ENCODE peak calls at places on chromosome 9, in four cellular contexts. F, M, S and D are unnamed samples.

GRCh38 chr9:98158071-98158791 is 34.2 kb downstream of the CORO2A start:
- DNase-seq in F (peak; percentile 71), S (peak; percentile 88), M (no peak), D (no peak)

GRCh38 chr9:15149450-15149849 is 157.6 kb downstream of the TTC39B start:
- DNase-seq in S (no peak), M (no peak), F (no peak), D (no peak)

GRCh38 chr9:70594546-70594945 is 180.1 kb upstream of the KLF9 start:
- DNase-seq in F (no peak), S (no peak), M (no peak), D (no peak)

GRCh38 chr9:8329561-8330283 is 530.1 kb upstream of the DMAC1 start:
- DNase-seq in S (peak; percentile 20), F (no peak), M (no peak), D (no peak)

GRCh38 chr9:14573319-14573718 is 119.9 kb downstream of the ZDHHC21 start:
- DNase-seq in M (no peak), S (no peak), F (no peak), D (no peak)

GRCh38 chr9:21082671-21083070 is 4.9 kb upstream of the IFNB1 start:
- DNase-seq in M (no peak), S (no peak), F (no peak), D (no peak)

GRCh38 chr9:37913480-37914153 is 9.7 kb upstream of the SLC25A51 start:
- DNase-seq in M (peak; percentile 47), S (peak; percentile 81), F (peak; percentile 78), D (peak; percentile 91)

GRCh38 chr9:109745335-109746283 is 34.4 kb upstream of the PALM2AKAP2 start:
- DNase-seq in S (no peak), M (no peak), F (no peak), D (no peak)

GRCh38 chr9:135830496-135830895 is 76.8 kb downstream of the CAMSAP1 start:
- DNase-seq in F (no peak), M (no peak), S (no peak), D (no peak)

GRCh38 chr9:129241725-129242124 is 63.7 kb upstream of the IER5L start:
- DNase-seq in F (no peak), S (no peak), M (no peak), D (no peak)

GRCh38 chr9:73199886-73200285 is 48.2 kb downstream of the ANXA1 start:
- DNase-seq in S (peak; percentile 7), F (peak; percentile 88), M (no peak), D (peak; percentile 67)

GRCh38 chr9:2356391-2356790 is 265.2 kb upstream of the VLDLR start:
- DNase-seq in S (no peak), F (no peak), M (no peak), D (no peak)

GRCh38 chr9:33452828-33453271 is 5.5 kb upstream of the AQP3 start:
- DNase-seq in S (peak; percentile 73), F (peak; percentile 80), M (no peak), D (peak; percentile 60)

GRCh38 chr9:124975131-124975530 is 34.2 kb upstream of the GOLGA1 start:
- DNase-seq in M (no peak), S (no peak), F (no peak), D (no peak)

GRCh38 chr9:13358128-13358527 is 78.6 kb upstream of the MPDZ start:
- DNase-seq in M (no peak), S (no peak), F (no peak), D (no peak)

GRCh38 chr9:127976498-127976897 is 4.3 kb downstream of the EEIG1 start:
- DNase-seq in F (no peak), S (no peak), M (no peak), D (no peak)

GRCh38 chr9:1050125-1050895 is at the start of gene DMRT2:
- DNase-seq in F (peak; percentile 85), S (peak; percentile 51), M (no peak), D (peak; percentile 43)

GRCh38 chr9:107312651-107313050 is 29.6 kb downstream of the RAD23B start:
- DNase-seq in S (no peak), F (no peak), M (no peak), D (no peak)

GRCh38 chr9:27339661-27340295 is 42.8 kb upstream of the EQTN start:
- DNase-seq in M (no peak), S (no peak), F (no peak), D (no peak)

GRCh38 chr9:123382659-123383511 is 26.9 kb downstream of the CRB2 start:
- DNase-seq in F (no peak), M (no peak), S (no peak), D (no peak)

GRCh38 chr9:2177121-2177520 is 162.0 kb downstream of the SMARCA2 start:
- DNase-seq in M (no peak), S (no peak), F (no peak), D (no peak)

GRCh38 chr9:78973906-78974305 is 597.9 kb upstream of the TLE4 start:
- DNase-seq in S (no peak), M (no peak), F (peak; percentile 63), D (no peak)

GRCh38 chr9:107043886-107044285 is 180.9 kb downstream of the ZNF462 start:
- DNase-seq in S (no peak), F (no peak), M (no peak), D (no peak)

GRCh38 chr9:33468797-33469621 is 4.7 kb downstream of the NOL6 start:
- DNase-seq in F (no peak), M (no peak), S (no peak), D (peak; percentile 3)

GRCh38 chr9:70954126-70954525 is 167.3 kb downstream of the TRPM3 start:
- DNase-seq in M (no peak), F (peak; percentile 4), S (no peak), D (no peak)

GRCh38 chr9:1922026-1922425 is 93.1 kb upstream of the SMARCA2 start:
- DNase-seq in M (no peak), F (no peak), S (peak; percentile 5), D (peak; percentile 4)

GRCh38 chr9:121935744-121936143 is 157.4 kb downstream of the TTLL11 start:
- DNase-seq in S (no peak), M (no peak), F (no peak), D (no peak)

GRCh38 chr9:12753931-12754330 is 20.9 kb upstream of the LURAP1L start:
- DNase-seq in F (no peak), S (no peak), M (no peak), D (no peak)

GRCh38 chr9:134959126-134959970 is 41.6 kb upstream of the FCN1 start:
- DNase-seq in F (no peak), M (no peak), S (no peak), D (no peak)

GRCh38 chr9:694499-695154 is 146.9 kb upstream of the DMRT1 start:
- DNase-seq in F (peak; percentile 72), M (no peak), S (no peak), D (no peak)

GRCh38 chr9:89435315-89435823 is 62.5 kb downstream of the SEMA4D start:
- DNase-seq in M (no peak), S (no peak), F (peak; percentile 13), D (no peak)

GRCh38 chr9:112037281-112038016 is 137.6 kb downstream of the SUSD1 start:
- DNase-seq in F (no peak), S (no peak), M (peak; percentile 97), D (no peak)

DNA sequence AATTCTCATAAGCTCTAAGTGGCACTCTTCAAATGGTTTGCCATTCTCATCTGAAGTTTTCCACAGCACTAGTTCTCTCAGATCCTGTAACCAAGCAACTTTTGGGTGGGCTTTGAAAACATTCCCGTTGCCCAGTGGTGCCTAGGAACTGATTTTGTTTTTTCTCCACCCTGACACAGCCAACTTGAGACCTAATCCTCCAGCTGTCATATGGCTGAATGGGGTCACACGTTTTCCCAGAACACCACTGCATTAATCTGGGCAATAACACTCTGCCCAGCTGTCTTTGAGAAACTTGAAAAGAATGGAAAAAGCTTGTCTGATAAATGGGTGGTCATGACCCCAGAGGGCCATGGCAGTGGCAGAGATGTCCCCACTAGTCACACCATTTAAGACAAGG is 222.9 kb upstream of the RASEF start:
- DNase-seq in F (no peak), S (no peak), M (no peak), D (no peak)
- TF ChIP-seq EP300 in F (no peak), S (no peak), M (no peak), D (no peak)

GRCh38 chr9:101605547-101605946 is 10.8 kb upstream of the PPP3R2 start:
- DNase-seq in S (no peak), F (no peak), M (no peak), D (no peak)

GRCh38 chr9:101604287-101604686 is 9.5 kb upstream of the PPP3R2 start:
- DNase-seq in M (no peak), F (no peak), S (no peak), D (no peak)

DNA sequence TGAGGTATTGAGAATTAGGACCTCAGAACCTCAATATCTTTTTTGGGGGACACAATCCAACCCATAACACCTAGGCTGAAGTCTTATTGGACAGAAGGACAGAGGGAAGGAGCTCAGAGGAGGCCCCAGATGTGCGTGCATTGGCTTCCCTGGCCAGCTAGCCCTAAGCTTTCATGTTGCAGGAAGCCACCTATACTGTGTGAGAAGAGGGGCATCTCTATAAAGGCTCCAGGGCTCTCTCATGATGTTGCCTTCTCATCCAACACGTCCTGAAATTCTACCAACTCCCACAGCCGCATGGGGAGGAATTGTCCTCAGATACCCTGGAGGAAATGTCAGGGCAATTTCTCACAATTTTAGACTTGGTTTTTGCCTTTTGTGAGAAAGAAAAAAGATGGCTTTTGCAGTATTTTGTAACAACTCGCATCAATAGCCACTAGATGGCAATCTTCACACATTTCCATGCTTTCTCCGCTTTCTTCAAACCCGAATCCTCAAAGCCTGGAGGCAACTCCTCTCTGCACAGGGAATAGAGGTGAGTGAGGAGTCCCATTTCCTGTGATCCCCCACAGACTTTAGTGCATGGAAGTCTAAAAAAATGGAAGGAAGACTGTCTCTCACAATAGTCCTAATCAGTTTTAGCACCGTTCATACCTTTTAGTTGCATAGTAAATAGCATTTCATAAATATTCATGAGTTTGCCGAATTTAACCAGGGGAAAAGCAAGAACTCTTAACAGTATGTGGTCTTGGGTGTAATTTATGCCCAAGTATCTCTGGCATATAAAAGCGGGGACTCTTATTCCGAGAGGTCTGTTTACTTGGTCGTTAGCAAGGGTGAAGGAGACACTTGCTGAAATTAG is 7.4 kb upstream of the PPP3R2 start:
- DNase-seq in S (peak; percentile 46), F (peak; percentile 53), M (no peak), D (peak; percentile 24)
- TF ChIP-seq ESRRA in S (no peak), F (no peak), M (no peak), D (no peak)

GRCh38 chr9:19481971-19482404 is 73.2 kb downstream of the ACER2 start:
- DNase-seq in S (no peak), F (no peak), M (no peak), D (no peak)
- TF ChIP-seq EP300 in S (no peak), F (no peak), M (no peak), D (no peak)

DNA sequence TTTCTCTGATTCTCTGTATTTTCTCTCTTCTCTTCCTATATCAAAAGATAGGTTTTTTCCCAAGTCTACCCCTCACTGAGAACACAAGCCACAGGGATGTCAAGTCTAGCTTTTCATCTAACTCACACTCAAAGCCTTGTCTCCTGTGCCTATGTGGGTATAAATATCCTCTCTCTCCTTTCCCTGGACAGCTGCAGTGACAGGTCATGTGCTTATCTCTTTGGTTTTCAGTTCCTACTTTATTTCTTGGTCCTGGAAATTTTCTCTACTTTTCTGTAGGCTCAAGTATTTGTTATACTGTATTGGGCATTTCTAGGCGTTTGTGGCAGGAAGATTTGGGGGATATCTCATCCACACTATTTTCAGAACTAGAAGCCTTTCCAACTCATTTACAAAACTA is 182.4 kb upstream of the MVB12B start:
- DNase-seq in S (no peak), M (no peak), F (no peak), D (no peak)
- TF ChIP-seq ESRRA in S (no peak), M (no peak), F (no peak), D (no peak)

GRCh38 chr9:36487482-36488321 is 85.0 kb upstream of the MELK start:
- DNase-seq in S (peak; percentile 80), M (peak; percentile 62), F (peak; percentile 87), D (peak; percentile 89)
- TF ChIP-seq EP300 in S (no peak), M (no peak), F (no peak), D (no peak)